ENCODE peak calls at places on chromosomes 13 and 19, in nine cellular contexts. S is GM12878, M is fibroblast of lung, D is H9, R is Panc1, I is stomach, Y is WERI-Rb-1, J is K562, Q is OCI-LY7. F is an unnamed sample.

GRCh38 chr13:31663880-31664585 is 75.3 kb upstream of the RXFP2 start:
- DNase-seq in S (no peak), J (no peak), I (no peak), R (no peak), M (no peak), Q (no peak), D (no peak), Y (no peak), F (no peak)

GRCh38 chr13:109751477-109751876 is 34.9 kb downstream of the IRS2 start:
- DNase-seq in J (no peak), Q (no peak), Y (no peak), I (no peak), D (no peak), S (no peak), M (no peak), R (no peak), F (no peak)

GRCh38 chr19:38317104-38317612 is 1.4 kb upstream of the YIF1B start:
- DNase-seq in I (no peak), S (no peak), Y (no peak), R (no peak), D (no peak), M (no peak), J (peak), Q (no peak), F (no peak)

GRCh38 chr13:73934215-73934623 is 200.0 kb downstream of the KLF12 start:
- DNase-seq in M (no peak), I (no peak), S (no peak), D (no peak), R (no peak), Q (no peak), Y (no peak), J (no peak), F (peak)

GRCh38 chr13:42065414-42065813 is 17.0 kb downstream of the DGKH start:
- DNase-seq in Q (no peak), S (no peak), I (no peak), Y (no peak), M (no peak), R (no peak), D (no peak), J (no peak), F (no peak)

GRCh38 chr19:17333611-17334413 is 843 bp downstream of the ANO8 start:
- DNase-seq in D (peak), J (peak), Q (peak), S (peak), I (peak), R (no peak), Y (no peak), M (peak), F (peak)

GRCh38 chr13:38394777-38395504 is 45.3 kb downstream of the UFM1 start:
- DNase-seq in I (no peak), M (no peak), S (no peak), R (no peak), J (no peak), Q (no peak), Y (no peak), D (no peak), F (no peak)

GRCh38 chr19:56146904-56147303 is 5.8 kb downstream of the ZNF444 start:
- DNase-seq in I (no peak), Y (no peak), D (no peak), R (no peak), S (no peak), J (no peak), M (no peak), Q (no peak), F (no peak)

GRCh38 chr13:23817833-23818232 is 71.4 kb downstream of the MIPEP start:
- DNase-seq in Y (no peak), R (no peak), D (no peak), S (no peak), M (no peak), Q (no peak), J (no peak), I (no peak), F (no peak)

GRCh38 chr19:28971011-28971410 is 241.9 kb downstream of the UQCRFS1 start:
- DNase-seq in Y (no peak), D (no peak), Q (no peak), M (peak), S (no peak), I (no peak), R (no peak), J (no peak), F (no peak)

GRCh38 chr13:54742984-54743383 is 1714.4 kb downstream of the OLFM4 start:
- DNase-seq in S (no peak), I (no peak), M (no peak), D (no peak), J (no peak), Y (no peak), Q (no peak), R (no peak), F (no peak)

GRCh38 chr19:10132848-10133350 is 13.2 kb upstream of the EIF3G start:
- DNase-seq in S (no peak), I (no peak), Q (no peak), R (no peak), D (no peak), M (no peak), Y (no peak), J (no peak), F (no peak)

GRCh38 chr13:113548171-113548641 is 36.3 kb upstream of the TFDP1 start:
- DNase-seq in Y (peak), Q (no peak), J (no peak), I (no peak), D (peak), R (no peak), S (no peak), M (no peak), F (no peak)

GRCh38 chr19:35266904-35267817 is 1.6 kb upstream of the USF2 start:
- DNase-seq in M (peak), I (no peak), R (no peak), Y (peak), S (no peak), Q (peak), D (peak), J (peak), F (no peak)

GRCh38 chr19:9721861-9722260 is 46.7 kb downstream of the ZNF846 start:
- DNase-seq in R (no peak), M (no peak), Y (peak), Q (no peak), I (no peak), D (peak), J (no peak), S (peak), F (peak)

GRCh38 chr13:37163626-37164365 is 58.3 kb upstream of the CSNK1A1L start:
- DNase-seq in S (no peak), I (no peak), M (peak), Q (no peak), D (no peak), Y (no peak), J (no peak), R (no peak), F (no peak)

GRCh38 chr13:99075268-99076191 is 97.7 kb upstream of the DOCK9 start:
- DNase-seq in M (no peak), Q (peak), I (no peak), S (peak), D (no peak), Y (peak), J (no peak), R (no peak), F (no peak)

GRCh38 chr13:62706035-62706434 is 1290.4 kb upstream of the PCDH20 start:
- DNase-seq in I (no peak), J (no peak), D (no peak), Y (no peak), S (no peak), Q (no peak), M (no peak), R (no peak), F (peak)

GRCh38 chr13:27638521-27638920 is 16.8 kb downstream of the POLR1D start:
- DNase-seq in J (no peak), Q (no peak), S (no peak), D (no peak), I (no peak), R (no peak), M (peak), Y (peak), F (no peak)

GRCh38 chr13:77918391-77919261 is at the start of gene EDNRB:
- DNase-seq in R (no peak), M (peak), Y (peak), I (peak), S (no peak), D (peak), J (no peak), Q (no peak), F (peak)

GRCh38 chr19:51439021-51439465 is 19.2 kb downstream of the SIGLEC8 start:
- DNase-seq in Q (peak), I (no peak), R (no peak), S (no peak), Y (peak), D (peak), M (peak), J (no peak), F (peak)

GRCh38 chr13:109816979-109817275 is 30.5 kb upstream of the IRS2 start:
- DNase-seq in M (peak), J (no peak), Y (no peak), I (no peak), S (no peak), D (no peak), Q (no peak), R (no peak), F (no peak)

GRCh38 chr19:44745887-44746600 is 2.5 kb upstream of the BCL3 start:
- DNase-seq in R (no peak), Y (no peak), I (no peak), M (no peak), S (no peak), D (no peak), J (no peak), Q (no peak), F (no peak)

GRCh38 chr19:44746946-44747738 is 1.4 kb upstream of the BCL3 start:
- DNase-seq in Y (peak), I (peak), M (peak), S (peak), R (peak), J (peak), Q (peak), D (peak), F (peak)

GRCh38 chr19:44745386-44745831 is 3.1 kb upstream of the BCL3 start:
- DNase-seq in R (no peak), Q (no peak), D (peak), J (no peak), I (peak), S (no peak), M (peak), Y (no peak), F (no peak)

GRCh38 chr19:44747739-44748425 is 626 bp upstream of the BCL3 start:
- DNase-seq in J (no peak), I (peak), D (peak), R (peak), S (no peak), M (peak), Q (no peak), Y (no peak), F (no peak)

GRCh38 chr19:44746616-44746945 is 1.9 kb upstream of the BCL3 start:
- DNase-seq in M (no peak), Q (no peak), S (no peak), R (no peak), Y (no peak), D (no peak), I (no peak), J (no peak), F (no peak)
- H3K27ac ChIP-seq in M (peak), Q (no peak), S (no peak), R (peak), Y (no peak), D (no peak), I (peak), J (no peak), F (peak)

GRCh38 chr19:13953021-13953531 is 767 bp downstream of the DCAF15 start:
- DNase-seq in Y (no peak), I (peak), M (peak), S (no peak), J (peak), Q (peak), D (peak), R (no peak), F (peak)
- TF ChIP-seq CTCF in Y (peak), I (no peak), M (peak), S (peak), J (peak), Q (no peak), D (no peak), R (no peak), F (no peak)

GRCh38 chr13:40330950-40331349 is 335.5 kb downstream of the FOXO1 start:
- DNase-seq in D (no peak), Q (no peak), S (no peak), R (no peak), M (no peak), I (no peak), J (no peak), Y (no peak), F (no peak)
- H3K27ac ChIP-seq in D (no peak), Q (no peak), S (no peak), R (no peak), M (no peak), I (no peak), J (no peak), Y (no peak), F (no peak)

DNA sequence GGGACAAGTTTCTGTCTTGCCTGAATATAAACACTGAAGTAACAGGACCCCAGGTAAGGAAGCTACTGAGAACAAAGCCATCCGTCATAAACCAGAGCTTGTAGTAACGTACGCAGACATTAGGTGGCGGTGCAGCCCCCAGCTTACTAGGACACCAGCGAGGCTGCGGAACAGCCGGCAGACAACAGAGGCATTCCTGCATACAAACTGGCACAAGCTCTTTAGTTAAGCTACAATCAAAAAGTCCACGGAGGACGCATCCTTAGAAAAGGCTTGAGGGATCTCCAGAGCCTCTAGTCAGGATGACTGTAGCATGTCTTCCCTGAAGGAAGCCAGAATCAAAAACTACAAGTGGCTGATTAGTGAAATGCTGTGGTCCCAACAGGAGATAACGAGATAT is 26.2 kb downstream of the ZNF160 start:
- DNase-seq in S (no peak), I (no peak), J (peak), Q (peak), Y (peak), D (peak), M (peak), R (no peak), F (no peak)
- TF ChIP-seq CTCF in S (no peak), I (no peak), J (peak), Q (peak), Y (peak), D (peak), M (peak), R (no peak), F (no peak)

GRCh38 chr19:3336351-3336679 is 30.1 kb upstream of the NFIC start:
- DNase-seq in Y (no peak), D (no peak), J (no peak), I (no peak), R (no peak), S (no peak), Q (no peak), M (no peak), F (no peak)
- H3K27ac ChIP-seq in Y (peak), D (no peak), J (no peak), I (peak), R (peak), S (no peak), Q (no peak), M (peak), F (peak)

GRCh38 chr13:39779337-39780270 is 124.1 kb downstream of the COG6 start:
- DNase-seq in J (no peak), S (no peak), Q (no peak), I (no peak), D (no peak), R (no peak), M (peak), Y (peak), F (no peak)

GRCh38 chr13:39776439-39776838 is 121.0 kb downstream of the COG6 start:
- DNase-seq in R (no peak), D (no peak), M (peak), Y (no peak), Q (no peak), J (no peak), I (no peak), S (no peak), F (no peak)

GRCh38 chr13:39777021-39777420 is 121.6 kb downstream of the COG6 start:
- DNase-seq in M (no peak), Y (no peak), I (no peak), S (no peak), D (no peak), R (no peak), Q (no peak), J (no peak), F (no peak)

GRCh38 chr13:39773833-39774232 is 118.4 kb downstream of the COG6 start:
- DNase-seq in J (no peak), Q (no peak), D (no peak), Y (no peak), I (no peak), S (no peak), R (no peak), M (peak), F (no peak)

GRCh38 chr13:39777527-39778061 is 122.1 kb downstream of the COG6 start:
- DNase-seq in R (no peak), Y (peak), S (no peak), I (no peak), M (peak), D (no peak), J (no peak), Q (peak), F (peak)
- TF ChIP-seq CTCF in R (peak), Y (peak), S (peak), I (no peak), M (peak), D (peak), J (no peak), Q (peak), F (peak)

GRCh38 chr19:41226874-41227390 is 7.9 kb downstream of the AXL start:
- DNase-seq in S (no peak), Y (no peak), Q (no peak), I (no peak), M (no peak), J (no peak), D (no peak), R (no peak), F (no peak)
- H3K27ac ChIP-seq in S (no peak), Y (no peak), Q (no peak), I (peak), M (peak), J (peak), D (no peak), R (peak), F (peak)

DNA sequence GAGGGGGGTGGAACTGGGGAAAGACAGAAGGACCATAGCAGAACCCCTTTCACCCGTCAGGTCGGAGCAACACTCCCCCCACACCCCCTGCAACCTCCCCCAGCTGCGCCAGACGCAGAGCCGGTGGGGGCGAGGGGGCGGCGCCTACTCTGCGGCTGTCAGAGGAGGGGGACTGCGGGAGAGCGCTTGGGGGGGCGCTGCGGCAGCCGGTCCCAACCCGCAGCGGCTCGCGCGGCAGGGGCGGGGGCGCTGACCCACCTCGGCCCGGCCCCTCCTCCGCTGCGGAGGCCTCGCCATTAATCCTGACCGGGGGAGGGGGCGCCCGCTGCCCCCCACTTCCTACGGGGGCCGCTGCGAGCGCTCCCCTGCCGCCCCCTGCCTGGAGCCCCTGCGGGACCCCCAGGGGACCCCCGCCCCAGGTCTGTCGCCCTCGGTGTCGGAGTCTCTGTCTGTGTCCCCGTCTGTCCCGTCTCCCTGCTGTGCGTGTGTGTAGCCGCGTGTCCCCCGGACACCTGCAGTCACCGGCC is 7.9 kb upstream of the NFIC start:
- DNase-seq in S (no peak), Q (no peak), Y (peak), D (no peak), J (no peak), M (no peak), R (no peak), I (no peak), F (no peak)
- TF ChIP-seq CTCF in S (no peak), Q (no peak), Y (no peak), D (no peak), J (no peak), M (no peak), R (no peak), I (no peak), F (no peak)

GRCh38 chr19:7427944-7428343 is 60.9 kb downstream of the PEX11G start:
- DNase-seq in D (no peak), M (peak), Y (no peak), J (no peak), Q (no peak), I (no peak), R (no peak), S (no peak), F (no peak)
- H3K27ac ChIP-seq in D (no peak), M (no peak), Y (no peak), J (no peak), Q (no peak), I (peak), R (no peak), S (peak), F (peak)

GRCh38 chr19:46431824-46432223 is 3.1 kb upstream of the PNMA8C start:
- DNase-seq in M (no peak), I (no peak), Q (peak), J (peak), R (no peak), Y (no peak), D (peak), S (no peak), F (no peak)
- TF ChIP-seq CTCF in M (no peak), I (no peak), Q (peak), J (peak), R (no peak), Y (peak), D (peak), S (no peak), F (no peak)